ENCODE peak calls at places on chromosomes 4 and X, in eight cellular contexts. X, K, Y, U, H, F, C and A are unnamed samples. For H3K9me3, the result is how much of the 10 kb centered on the place peaks cover.

GRCh38 chr4:147825451-147826287 is 93.8 kb downstream of the ARHGAP10 start:
- DNase-seq in X (peak), K (no peak), Y (no peak), U (no peak), H (no peak), F (peak), C (no peak), A (no peak)

GRCh38 chr4:127782025-127782274 is 172 bp upstream of the HSPA4L start:
- DNase-seq in X (peak), K (no peak), Y (peak), U (peak), H (peak), F (peak), C (peak), A (peak)

GRCh38 chr4:89294583-89295244 is 12.9 kb downstream of the GPRIN3 start:
- DNase-seq in X (no peak), K (no peak), Y (no peak), U (no peak), H (no peak), F (no peak), C (no peak), A (no peak)

GRCh38 chr4:23590431-23590830 is 299.4 kb downstream of the PPARGC1A start:
- DNase-seq in X (no peak), K (no peak), Y (no peak), U (no peak), H (no peak), F (no peak), C (no peak), A (no peak)

GRCh38 chr4:41977709-41978108 is 3.8 kb upstream of the DCAF4L1 start:
- DNase-seq in X (peak), K (no peak), Y (peak), U (no peak), H (no peak), F (no peak), C (no peak), A (no peak)

GRCh38 chrX:37686979-37687378 is 1.4 kb downstream of the XK start:
- DNase-seq in X (no peak), K (no peak), Y (no peak), U (no peak), H (no peak), F (no peak), C (no peak), A (no peak)

GRCh38 chr4:168549145-168549544 is 52.3 kb downstream of the PALLD start:
- DNase-seq in X (no peak), K (no peak), Y (no peak), U (no peak), H (no peak), F (no peak), C (no peak), A (no peak)

GRCh38 chr4:124803641-124804040 is 91.1 kb upstream of the ANKRD50 start:
- DNase-seq in X (peak), K (no peak), Y (peak), U (no peak), H (no peak), F (no peak), C (no peak), A (peak)

GRCh38 chr4:40515037-40515397 is 114.6 kb downstream of the RBM47 start:
- DNase-seq in X (peak), K (no peak), Y (peak), U (no peak), H (peak), F (no peak), C (no peak), A (no peak)

GRCh38 chrX:138128025-138128671 is 562.2 kb downstream of the ZIC3 start:
- DNase-seq in X (peak), K (no peak), Y (peak), U (peak), H (peak), F (no peak), C (no peak), A (no peak)

GRCh38 chrX:110509778-110510510 is 151.3 kb downstream of the RTL9 start:
- DNase-seq in X (peak), K (no peak), Y (no peak), U (peak), H (no peak), F (no peak), C (no peak), A (no peak)

GRCh38 chr4:71732706-71733105 is 51.2 kb downstream of the GC start:
- DNase-seq in X (peak), K (no peak), Y (peak), U (no peak), H (peak), F (no peak), C (no peak), A (no peak)

GRCh38 chr4:125368684-125369083 is 53.9 kb downstream of the FAT4 start:
- DNase-seq in X (peak), K (no peak), Y (peak), U (no peak), H (peak), F (no peak), C (no peak), A (no peak)

GRCh38 chr4:184960505-184960971 is 57.8 kb upstream of the HELT start:
- DNase-seq in X (no peak), K (no peak), Y (no peak), U (no peak), H (peak), F (no peak), C (no peak), A (no peak)

GRCh38 chr4:15182600-15183222 is 180.4 kb downstream of the CPEB2 start:
- DNase-seq in X (peak), K (no peak), Y (no peak), U (no peak), H (no peak), F (no peak), C (no peak), A (no peak)

GRCh38 chrX:71679575-71680207 is 12.3 kb downstream of the LOC101059915 start:
- DNase-seq in X (no peak), K (no peak), Y (no peak), U (no peak), H (no peak), F (no peak), C (no peak), A (no peak)

GRCh38 chr4:1330761-1331590 is 16.0 kb upstream of the UVSSA start:
- DNase-seq in X (no peak), K (peak), Y (no peak), U (no peak), H (no peak), F (no peak), C (peak), A (no peak)

GRCh38 chr4:152485726-152486276 is 50.1 kb downstream of the FBXW7 start:
- DNase-seq in X (peak), K (peak), Y (peak), U (no peak), H (peak), F (no peak), C (no peak), A (no peak)

GRCh38 chr4:77358315-77358928 is 201.4 kb downstream of the CCNG2 start:
- DNase-seq in X (peak), K (no peak), Y (peak), U (peak), H (peak), F (peak), C (no peak), A (no peak)

GRCh38 chr4:1744552-1744951 is 23.2 kb downstream of the TACC3 start:
- DNase-seq in X (no peak), K (no peak), Y (no peak), U (no peak), H (no peak), F (no peak), C (no peak), A (no peak)

GRCh38 chr4:111650553-111651183 is 494.6 kb upstream of the FAM241A start:
- DNase-seq in X (no peak), K (no peak), Y (no peak), U (peak), H (no peak), F (no peak), C (no peak), A (no peak)

GRCh38 chr4:111649308-111649707 is 495.9 kb upstream of the FAM241A start:
- DNase-seq in X (no peak), K (no peak), Y (no peak), U (no peak), H (no peak), F (no peak), C (no peak), A (no peak)

GRCh38 chr4:111648056-111648455 is 497.2 kb upstream of the FAM241A start:
- DNase-seq in X (no peak), K (no peak), Y (no peak), U (no peak), H (no peak), F (no peak), C (no peak), A (no peak)

GRCh38 chr4:111652206-111652605 is 493.0 kb upstream of the FAM241A start:
- DNase-seq in X (no peak), K (no peak), Y (no peak), U (no peak), H (no peak), F (no peak), C (no peak), A (no peak)

GRCh38 chr4:111650146-111650545 is 495.1 kb upstream of the FAM241A start:
- DNase-seq in X (no peak), K (no peak), Y (no peak), U (no peak), H (no peak), F (no peak), C (no peak), A (no peak)
- H3K4me3 ChIP-seq in X (no peak), K (no peak), Y (no peak), U (peak), H (no peak), F (no peak), C (no peak), A (no peak)

GRCh38 chr4:18976884-18977283 is 955.3 kb upstream of the LCORL start:
- DNase-seq in X (no peak), K (no peak), Y (no peak), U (no peak), H (no peak), F (no peak), C (no peak), A (no peak)

GRCh38 chr4:18981234-18981615 is 959.7 kb upstream of the LCORL start:
- DNase-seq in X (no peak), K (no peak), Y (no peak), U (no peak), H (no peak), F (no peak), C (no peak), A (no peak)

GRCh38 chr4:18980516-18981233 is 959.1 kb upstream of the LCORL start:
- DNase-seq in X (no peak), K (no peak), Y (no peak), U (no peak), H (no peak), F (no peak), C (no peak), A (no peak)

GRCh38 chr4:18975916-18976610 is 954.5 kb upstream of the LCORL start:
- DNase-seq in X (no peak), K (no peak), Y (no peak), U (no peak), H (no peak), F (no peak), C (peak), A (no peak)
- H3K9me3 ChIP-seq in X (under half), K (under half), Y (under half), U (under half), H (under half), F (under half), C (under half), A (under half)

GRCh38 chr4:85823295-85823694 is 348.3 kb downstream of the ARHGAP24 start:
- DNase-seq in X (peak), K (no peak), Y (peak), U (peak), H (no peak), F (no peak), C (no peak), A (no peak)
- H3K4me3 ChIP-seq in X (no peak), K (no peak), Y (no peak), U (no peak), H (no peak), F (no peak), C (no peak), A (no peak)

GRCh38 chr4:36235306-36235705 is 9.0 kb downstream of the ARAP2 start:
- DNase-seq in X (peak), K (no peak), Y (peak), U (peak), H (peak), F (no peak), C (no peak), A (no peak)
- H3K9me3 ChIP-seq in X (under half), K (under half), Y (under half), U (under half), H (under half), F (under half), C (under half), A (under half)

GRCh38 chr4:187478292-187479205 is 517.0 kb upstream of the ZFP42 start:
- DNase-seq in X (peak), K (no peak), Y (peak), U (no peak), H (peak), F (no peak), C (no peak), A (peak)
- H3K4me3 ChIP-seq in X (no peak), K (no peak), Y (no peak), U (no peak), H (no peak), F (no peak), C (no peak), A (no peak)

DNA sequence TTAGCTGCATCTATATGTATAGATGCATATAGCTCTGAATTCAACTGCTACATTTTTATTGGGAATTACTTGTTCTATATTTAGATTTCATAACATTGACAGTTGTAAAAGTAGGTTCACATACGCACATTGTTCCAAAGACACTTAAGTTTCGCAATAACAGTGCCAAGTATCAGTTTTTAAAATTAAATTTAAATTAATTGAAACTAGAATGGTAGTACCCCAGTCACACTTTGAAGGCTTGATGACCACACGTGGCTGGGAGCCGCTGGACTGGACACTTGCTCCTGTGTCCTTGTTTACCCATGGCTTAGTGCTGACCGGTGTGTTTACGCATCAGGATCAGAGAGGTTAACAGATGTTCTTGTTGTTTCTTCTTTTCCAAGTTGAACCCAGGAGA is 140.7 kb upstream of the PSAPL1 start:
- DNase-seq in X (no peak), K (no peak), Y (no peak), U (no peak), H (no peak), F (no peak), C (no peak), A (no peak)
- H3K9me3 ChIP-seq in X (under half), K (under half), Y (half or more), U (under half), H (under half), F (under half), C (under half), A (under half)

GRCh38 chrX:1595711-1596060 is 4.3 kb downstream of the AKAP17A start:
- DNase-seq in X (no peak), K (no peak), Y (no peak), U (peak), H (no peak), F (no peak), C (peak), A (no peak)
- H3K4me3 ChIP-seq in X (no peak), K (no peak), Y (no peak), U (no peak), H (no peak), F (no peak), C (no peak), A (no peak)

GRCh38 chr4:160406426-160406825 is 1303.5 kb downstream of the RAPGEF2 start:
- DNase-seq in X (no peak), K (no peak), Y (no peak), U (peak), H (no peak), F (no peak), C (no peak), A (no peak)
- H3K9me3 ChIP-seq in X (under half), K (under half), Y (under half), U (under half), H (under half), F (under half), C (under half), A (under half)

DNA sequence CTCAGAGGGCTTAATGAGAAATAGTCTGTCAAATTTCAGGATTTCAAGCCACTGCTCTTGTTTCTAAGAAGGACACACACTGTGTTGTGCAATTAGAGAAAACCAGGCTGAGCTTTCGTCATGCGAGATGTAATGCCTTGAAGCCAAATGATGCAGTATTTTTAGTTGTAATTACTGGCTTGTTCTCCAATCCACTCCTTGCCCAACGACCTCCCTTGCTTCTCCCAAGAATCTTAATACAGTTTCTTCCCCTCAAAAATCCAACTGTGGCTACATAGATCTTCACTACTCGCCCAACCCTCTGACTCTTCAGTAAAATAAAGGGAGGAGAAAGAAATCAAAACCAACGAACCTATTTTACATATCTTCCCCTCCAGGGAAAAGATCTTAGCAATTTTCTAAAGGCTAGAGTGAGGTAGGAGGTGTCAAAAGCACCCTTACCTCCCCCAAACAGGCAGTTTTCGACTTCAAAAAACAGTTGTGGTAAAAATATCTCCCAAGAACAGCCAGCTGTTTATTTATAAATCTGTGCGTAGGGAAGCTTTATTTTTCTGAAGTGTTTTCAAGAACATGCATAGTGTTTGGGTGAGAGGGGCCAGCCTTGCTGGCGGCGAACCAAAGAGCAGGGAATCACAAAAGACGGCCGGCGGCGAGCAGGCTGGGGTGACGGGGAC is 68.7 kb downstream of the MGST2 start:
- DNase-seq in X (peak), K (no peak), Y (peak), U (no peak), H (peak), F (no peak), C (no peak), A (no peak)
- H3K4me3 ChIP-seq in X (peak), K (no peak), Y (peak), U (peak), H (peak), F (peak), C (peak), A (peak)

GRCh38 chr4:33592701-33593100 is 2651.6 kb downstream of the ARAP2 start:
- DNase-seq in X (no peak), K (no peak), Y (no peak), U (no peak), H (no peak), F (no peak), C (no peak), A (no peak)
- H3K9me3 ChIP-seq in X (under half), K (under half), Y (under half), U (half or more), H (under half), F (under half), C (under half), A (under half)